ENCODE peak calls at places on chromosome 21, in six cellular contexts. F is CD8-positive, alpha-beta T cell; I is T-helper 1 cell; U is LoVo; E is erythroblast; T is CD4-positive, CD25-positive, alpha-beta regulatory T cell. J is an unnamed sample.

GRCh38 chr21:41559658-41560599 is 52.0 kb upstream of the TMPRSS2 start:
- DNase-seq in F (no peak), I (no peak), U (peak; percentile 31), E (no peak), T (no peak), J (no peak)

GRCh38 chr21:32442566-32443318 is 30.2 kb downstream of the EVA1C start:
- DNase-seq in F (no peak), I (no peak), U (peak; percentile 50), E (no peak), T (no peak), J (no peak)

GRCh38 chr21:17397703-17398102 is 115.1 kb upstream of the CXADR start:
- DNase-seq in F (no peak), I (no peak), U (no peak), E (no peak), T (no peak), J (no peak)

GRCh38 chr21:31929548-31929947 is 56.7 kb downstream of the HUNK start:
- DNase-seq in F (no peak), I (no peak), U (no peak), E (no peak), T (no peak), J (no peak)

GRCh38 chr21:45022736-45023135 is 51.6 kb upstream of the ADARB1 start:
- DNase-seq in F (no peak), I (no peak), U (no peak), E (no peak), T (no peak), J (no peak)

GRCh38 chr21:28445081-28445830 is 547.4 kb downstream of the LTN1 start:
- DNase-seq in F (no peak), I (no peak), U (no peak), E (no peak), T (no peak), J (no peak)

GRCh38 chr21:42337276-42337675 is 13.5 kb downstream of the TFF2 start:
- DNase-seq in F (no peak), I (no peak), U (no peak), E (no peak), T (no peak), J (no peak)

GRCh38 chr21:39020751-39021474 is 162.3 kb downstream of the PSMG1 start:
- DNase-seq in F (no peak), I (no peak), U (no peak), E (no peak), T (no peak), J (no peak)

GRCh38 chr21:27954806-27955205 is 987.9 kb upstream of the ADAMTS5 start:
- DNase-seq in F (no peak), I (no peak), U (no peak), E (no peak), T (no peak), J (no peak)

GRCh38 chr21:29434081-29434480 is 135.4 kb downstream of the BACH1 start:
- DNase-seq in F (no peak), I (no peak), U (no peak), E (no peak), T (no peak), J (no peak)

GRCh38 chr21:43289442-43289841 is 120.6 kb downstream of the CRYAA start:
- DNase-seq in F (no peak), I (no peak), U (no peak), E (no peak), T (no peak), J (no peak)

GRCh38 chr21:25369524-25370300 is 237.6 kb downstream of the MRPL39 start:
- DNase-seq in F (no peak), I (no peak), U (no peak), E (no peak), T (no peak), J (no peak)

GRCh38 chr21:39869141-39869818 is 2.0 kb downstream of the PCP4 start:
- DNase-seq in F (no peak), I (no peak), U (no peak), E (no peak), T (no peak), J (no peak)

GRCh38 chr21:44372616-44373015 is 19.2 kb downstream of the TRPM2 start:
- DNase-seq in F (no peak), I (no peak), U (no peak), E (no peak), T (no peak), J (no peak)

GRCh38 chr21:38223893-38224540 is 32.8 kb upstream of the KCNJ15 start:
- DNase-seq in F (no peak), I (no peak), U (no peak), E (peak; percentile 67), T (no peak), J (no peak)

GRCh38 chr21:45439901-45440461 is 35.0 kb downstream of the COL18A1 start:
- DNase-seq in F (no peak), I (no peak), U (no peak), E (no peak), T (no peak), J (no peak)

GRCh38 chr21:45831991-45832740 is 149.4 kb upstream of the COL6A1 start:
- DNase-seq in F (no peak), I (no peak), U (no peak), E (no peak), T (no peak), J (no peak)

GRCh38 chr21:31957631-31958030 is 84.8 kb downstream of the HUNK start:
- DNase-seq in F (no peak), I (no peak), U (no peak), E (no peak), T (no peak), J (no peak)

GRCh38 chr21:45006536-45007079 is 66.8 kb downstream of the SLX9 start:
- DNase-seq in F (no peak), I (no peak), U (no peak), E (no peak), T (no peak), J (no peak)

GRCh38 chr21:34004013-34004938 is 69.1 kb upstream of the MRPS6 start:
- DNase-seq in F (no peak), I (no peak), U (no peak), E (no peak), T (no peak), J (no peak)

GRCh38 chr21:17513214-17514123 is 626 bp downstream of the CXADR start:
- DNase-seq in F (no peak), I (no peak), U (no peak), E (peak; percentile 20), T (peak; percentile 2), J (no peak)

GRCh38 chr21:39187141-39187540 is 3.9 kb upstream of the PSMG1 start:
- DNase-seq in F (no peak), I (no peak), U (no peak), E (no peak), T (no peak), J (no peak)

GRCh38 chr21:16305686-16306085 is 575.9 kb downstream of the USP25 start:
- DNase-seq in F (no peak), I (no peak), U (no peak), E (no peak), T (no peak), J (no peak)

GRCh38 chr21:33196956-33197374 is 32.8 kb upstream of the IFNAR2 start:
- DNase-seq in F (no peak), I (peak; percentile 59), U (peak; percentile 72), E (peak; percentile 83), T (peak; percentile 44), J (peak; percentile 56)

GRCh38 chr21:17679002-17679600 is 66.4 kb upstream of the BTG3 start:
- DNase-seq in F (no peak), I (peak; percentile 14), U (peak; percentile 76), E (peak; percentile 66), T (peak; percentile 8), J (peak; percentile 51)

GRCh38 chr21:27570306-27570868 is 603.5 kb upstream of the ADAMTS5 start:
- DNase-seq in F (no peak), I (no peak), U (no peak), E (no peak), T (no peak), J (no peak)

GRCh38 chr21:21751286-21751685 is 753.1 kb downstream of the NCAM2 start:
- DNase-seq in F (no peak), I (no peak), U (no peak), E (no peak), T (no peak), J (no peak)

J was measured in NCI-H460.